ENCODE peak calls at places on chromosome 9, in four cellular contexts. L is Peyer's patch, Q is DND-41, K is heart left ventricle. W is an unnamed sample.

GRCh38 chr9:135359764-135360163 is 119.8 kb upstream of the PPP1R26 start:
- DNase-seq in L (no peak), Q (no peak), K (no peak), W (no peak)

GRCh38 chr9:127423934-127424668 is at the start of gene ZNF79:
- DNase-seq in L (peak), Q (peak), K (peak), W (peak)

GRCh38 chr9:3401556-3401955 is 124.2 kb downstream of the RFX3 start:
- DNase-seq in L (no peak), Q (no peak), K (no peak), W (no peak)

GRCh38 chr9:27542519-27542918 is 12.9 kb upstream of the MOB3B start:
- DNase-seq in L (no peak), Q (no peak), K (no peak), W (no peak)

GRCh38 chr9:116073826-116074225 is 79.8 kb upstream of the PAPPA start:
- DNase-seq in L (no peak), Q (no peak), K (no peak), W (no peak)

GRCh38 chr9:132410642-132411041 is 631 bp downstream of the CFAP77 start:
- DNase-seq in L (no peak), Q (no peak), K (no peak), W (no peak)

GRCh38 chr9:21455320-21455719 is 15.1 kb downstream of the IFNA1 start:
- DNase-seq in L (no peak), Q (no peak), K (no peak), W (peak)

GRCh38 chr9:12204512-12204911 is 488.7 kb upstream of the TYRP1 start:
- DNase-seq in L (no peak), Q (no peak), K (no peak), W (no peak)

GRCh38 chr9:137534256-137535119 is 15.7 kb downstream of the PNPLA7 start:
- DNase-seq in L (no peak), Q (no peak), K (no peak), W (peak)

GRCh38 chr9:86183225-86183808 is 76.1 kb downstream of the C9orf153 start:
- DNase-seq in L (no peak), Q (no peak), K (no peak), W (no peak)

GRCh38 chr9:20701058-20701457 is 17.0 kb downstream of the FOCAD start:
- DNase-seq in L (no peak), Q (no peak), K (no peak), W (no peak)

GRCh38 chr9:69193685-69194032 is 19.6 kb downstream of the TJP2 start:
- DNase-seq in L (no peak), Q (no peak), K (no peak), W (no peak)

GRCh38 chr9:110468950-110469349 is 110.6 kb downstream of the SVEP1 start:
- DNase-seq in L (no peak), Q (no peak), K (no peak), W (no peak)

GRCh38 chr9:126375386-126375785 is 48.8 kb downstream of the MVB12B start:
- DNase-seq in L (no peak), Q (peak), K (no peak), W (no peak)

GRCh38 chr9:126693428-126693931 is 79.8 kb downstream of the LMX1B start:
- DNase-seq in L (no peak), Q (no peak), K (peak), W (no peak)

GRCh38 chr9:752681-753200 is 88.8 kb upstream of the DMRT1 start:
- DNase-seq in L (no peak), Q (no peak), K (no peak), W (no peak)

GRCh38 chr9:114380988-114381387 is 6.8 kb downstream of the AKNA start:
- DNase-seq in L (no peak), Q (no peak), K (peak), W (peak)

GRCh38 chr9:86413966-86414880 is 60.0 kb upstream of the TUT7 start:
- DNase-seq in L (no peak), Q (no peak), K (no peak), W (peak)

GRCh38 chr9:29212590-29213373 is 1639.5 kb upstream of the C9orf72 start:
- DNase-seq in L (no peak), Q (no peak), K (no peak), W (no peak)

GRCh38 chr9:92775466-92775865 is 10.8 kb upstream of the BICD2 start:
- DNase-seq in L (no peak), Q (no peak), K (no peak), W (no peak)

GRCh38 chr9:96245399-96245798 is 56.6 kb downstream of the HSD17B3 start:
- DNase-seq in L (no peak), Q (peak), K (no peak), W (no peak)

GRCh38 chr9:25513509-25514033 is 164.7 kb downstream of the TUSC1 start:
- DNase-seq in L (no peak), Q (no peak), K (no peak), W (no peak)

GRCh38 chr9:2228132-2228531 is 213.0 kb downstream of the SMARCA2 start:
- DNase-seq in L (peak), Q (peak), K (no peak), W (no peak)

GRCh38 chr9:88090151-88090581 is 48.1 kb downstream of the SPATA31C2 start:
- DNase-seq in L (no peak), Q (no peak), K (no peak), W (no peak)

GRCh38 chr9:74861773-74862172 is 25.9 kb downstream of the TRPM6 start:
- DNase-seq in L (no peak), Q (no peak), K (no peak), W (no peak)

GRCh38 chr9:94867842-94868312 is 141.4 kb downstream of the AOPEP start:
- DNase-seq in L (no peak), Q (no peak), K (no peak), W (no peak)
- H3K27ac ChIP-seq in L (peak), Q (no peak), K (peak), W (no peak)

GRCh38 chr9:16461231-16461840 is 409.1 kb downstream of the BNC2 start:
- DNase-seq in L (no peak), Q (no peak), K (no peak), W (no peak)
- H3K27ac ChIP-seq in L (no peak), Q (no peak), K (no peak), W (no peak)

GRCh38 chr9:18473551-18474279 is at the start of gene ADAMTSL1:
- DNase-seq in L (no peak), Q (no peak), K (no peak), W (no peak)
- H3K27ac ChIP-seq in L (peak), Q (no peak), K (no peak), W (no peak)

GRCh38 chr9:70504814-70505213 is 90.4 kb upstream of the KLF9 start:
- DNase-seq in L (no peak), Q (no peak), K (no peak), W (no peak)
- H3K27ac ChIP-seq in L (no peak), Q (no peak), K (no peak), W (no peak)

GRCh38 chr9:133562611-133563285 is 28.2 kb downstream of the ADAMTSL2 start:
- DNase-seq in L (no peak), Q (no peak), K (no peak), W (no peak)

GRCh38 chr9:133560944-133561343 is 26.4 kb downstream of the ADAMTSL2 start:
- DNase-seq in L (no peak), Q (no peak), K (no peak), W (no peak)

GRCh38 chr9:133561976-133562554 is 27.6 kb downstream of the ADAMTSL2 start:
- DNase-seq in L (no peak), Q (no peak), K (no peak), W (no peak)

GRCh38 chr9:133564451-133564850 is 29.9 kb downstream of the ADAMTSL2 start:
- DNase-seq in L (no peak), Q (no peak), K (no peak), W (no peak)

DNA sequence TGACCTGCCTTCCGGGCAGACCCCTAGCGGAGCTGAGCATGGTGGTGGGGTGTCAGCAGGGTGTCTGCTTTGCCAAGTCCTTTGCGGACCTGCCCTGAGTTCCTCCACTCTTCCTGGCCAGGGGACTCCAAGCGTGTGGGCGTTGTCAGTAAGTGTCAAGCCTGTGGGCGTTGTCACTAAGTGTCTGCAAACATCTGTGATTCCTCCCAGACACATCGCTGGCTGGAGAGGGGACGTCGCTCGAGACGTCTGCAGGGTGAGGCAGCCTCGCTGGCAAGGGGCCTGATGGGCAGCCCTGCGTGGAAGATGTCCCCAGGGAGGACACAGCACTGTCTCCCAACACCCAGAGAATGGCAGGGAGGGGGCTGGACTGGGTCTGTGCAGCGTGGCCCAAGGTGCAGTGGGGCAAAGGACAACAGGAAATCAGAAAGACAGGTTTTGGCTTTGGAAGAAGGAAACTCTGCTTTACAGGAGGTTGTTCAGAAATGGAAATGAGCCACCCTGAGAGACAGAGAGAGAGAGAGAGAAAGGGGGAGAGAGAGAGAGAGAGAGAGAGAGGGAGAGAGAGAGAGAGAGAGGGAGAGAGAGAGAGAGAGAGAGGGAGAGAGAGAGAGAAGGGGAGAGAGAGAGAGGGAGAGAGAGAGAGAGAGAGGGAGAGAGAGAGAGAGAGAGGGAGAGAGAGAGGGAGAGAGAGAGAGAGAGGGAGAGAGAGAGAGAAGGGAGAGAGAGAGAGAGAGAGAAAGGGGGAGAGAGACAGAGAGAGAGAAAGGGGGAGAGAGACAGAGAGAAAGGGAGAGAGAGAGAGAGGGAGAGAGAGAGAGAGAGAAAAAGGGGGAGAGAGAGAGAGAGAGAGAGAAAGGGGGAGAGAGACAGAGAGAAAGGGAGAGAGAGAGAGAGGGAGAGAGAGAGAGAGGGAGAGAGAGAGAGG is 29.0 kb downstream of the ADAMTSL2 start:
- DNase-seq in L (no peak), Q (no peak), K (no peak), W (no peak)
- H3K27ac ChIP-seq in L (no peak), Q (no peak), K (no peak), W (no peak)

GRCh38 chr9:130399768-130400167 is 45.0 kb upstream of the ASS1 start:
- DNase-seq in L (no peak), Q (no peak), K (no peak), W (no peak)
- H3K27ac ChIP-seq in L (no peak), Q (no peak), K (no peak), W (no peak)

W was measured in CD4-positive, alpha-beta memory T cell.